ENCODE peak calls at places on chromosome 13, in five cellular contexts. R, C, N, Q and D are unnamed samples. For H3K4me1 and H3K36me3, the result is how much of the 10 kb centered on the place peaks cover.

GRCh38 chr13:30841161-30841560 is 64.9 kb upstream of the MEDAG start:
- DNase-seq in C (no peak), N (no peak), Q (no peak), R (no peak), D (no peak)

GRCh38 chr13:44906230-44906629 is 83.0 kb downstream of the NUFIP1 start:
- DNase-seq in Q (no peak), C (no peak), R (no peak), N (no peak), D (no peak)

GRCh38 chr13:40599722-40600121 is 66.7 kb downstream of the FOXO1 start:
- DNase-seq in Q (no peak), N (no peak), C (no peak), R (no peak), D (no peak)

GRCh38 chr13:76992548-76993001 is 694 bp downstream of the CLN5 start:
- DNase-seq in R (peak), N (no peak), C (peak), Q (no peak), D (no peak)

GRCh38 chr13:97142452-97142851 is 79.7 kb upstream of the MBNL2 start:
- DNase-seq in R (peak), C (no peak), Q (peak), N (peak), D (no peak)

GRCh38 chr13:67150608-67151007 is 79.5 kb downstream of the PCDH9 start:
- DNase-seq in Q (no peak), N (no peak), R (no peak), C (no peak), D (no peak)

GRCh38 chr13:33015791-33016323 is 366 bp upstream of the KL start:
- DNase-seq in Q (no peak), R (peak), C (no peak), N (peak), D (no peak)

GRCh38 chr13:79227418-79227817 is 178.6 kb downstream of the RBM26 start:
- DNase-seq in R (no peak), C (no peak), N (no peak), Q (no peak), D (no peak)

GRCh38 chr13:86932935-86933334 is 738.2 kb upstream of the SLITRK5 start:
- DNase-seq in N (no peak), Q (no peak), C (no peak), R (peak), D (no peak)

GRCh38 chr13:73228546-73228945 is 169.7 kb downstream of the KLF5 start:
- DNase-seq in N (no peak), R (no peak), Q (no peak), C (no peak), D (no peak)

GRCh38 chr13:67229438-67230242 is 496 bp downstream of the PCDH9 start:
- DNase-seq in R (peak), Q (no peak), N (no peak), C (no peak), D (no peak)

GRCh38 chr13:48201044-48201443 is 32.0 kb upstream of the ITM2B start:
- DNase-seq in C (no peak), Q (peak), R (no peak), N (no peak), D (no peak)

GRCh38 chr13:50386527-50387123 is 371.4 kb downstream of the KCNRG start:
- DNase-seq in Q (no peak), C (no peak), N (peak), R (peak), D (no peak)

GRCh38 chr13:73040968-73041580 is 17.7 kb upstream of the KLF5 start:
- DNase-seq in C (no peak), Q (peak), R (no peak), N (no peak), D (no peak)

GRCh38 chr13:54232700-54233099 is 1204.1 kb downstream of the OLFM4 start:
- DNase-seq in Q (no peak), N (no peak), R (no peak), C (no peak), D (no peak)

GRCh38 chr13:49791214-49791752 is 1.2 kb downstream of the KPNA3 start:
- DNase-seq in R (peak), Q (no peak), C (peak), N (no peak), D (peak)

GRCh38 chr13:43242040-43242439 is 218.7 kb downstream of the DNAJC15 start:
- DNase-seq in Q (no peak), R (no peak), C (no peak), N (no peak), D (no peak)

GRCh38 chr13:103573446-103573845 is 507.2 kb upstream of the SLC10A2 start:
- DNase-seq in Q (no peak), N (no peak), R (no peak), C (no peak), D (no peak)

GRCh38 chr13:109422163-109422562 is 364.2 kb downstream of the IRS2 start:
- DNase-seq in Q (no peak), R (no peak), N (no peak), C (no peak), D (no peak)

GRCh38 chr13:100464006-100464405 is 124.6 kb downstream of the GGACT start:
- DNase-seq in N (no peak), C (no peak), R (no peak), Q (no peak), D (no peak)

GRCh38 chr13:32894589-32895001 is 121.6 kb upstream of the KL start:
- DNase-seq in R (no peak), C (no peak), Q (no peak), N (no peak), D (no peak)

GRCh38 chr13:94558721-94559120 is 37.2 kb downstream of the TGDS start:
- DNase-seq in R (no peak), Q (no peak), C (no peak), N (no peak), D (no peak)

GRCh38 chr13:71879129-71879535 is 12.1 kb upstream of the DACH1 start:
- DNase-seq in Q (no peak), N (no peak), C (no peak), R (peak), D (no peak)

GRCh38 chr13:111590796-111591195 is 270.4 kb downstream of the TEX29 start:
- DNase-seq in R (no peak), Q (no peak), N (no peak), C (no peak), D (no peak)

GRCh38 chr13:46571189-46571901 is 18.4 kb downstream of the LRCH1 start:
- DNase-seq in C (no peak), Q (no peak), R (no peak), N (no peak), D (no peak)

GRCh38 chr13:110799246-110800236 is 86.0 kb downstream of the ING1 start:
- DNase-seq in C (no peak), Q (no peak), N (no peak), R (no peak), D (no peak)

GRCh38 chr13:94020833-94021232 is 458.6 kb downstream of the DCT start:
- DNase-seq in N (no peak), Q (no peak), R (no peak), C (no peak), D (no peak)

GRCh38 chr13:25943666-25944065 is 108.2 kb downstream of the SHISA2 start:
- DNase-seq in R (no peak), Q (no peak), N (no peak), C (no peak), D (no peak)

GRCh38 chr13:75738841-75739240 is 102.7 kb downstream of the LMO7 start:
- DNase-seq in R (no peak), C (no peak), N (no peak), Q (no peak), D (no peak)

GRCh38 chr13:79589605-79590511 is 108.9 kb downstream of the NDFIP2 start:
- DNase-seq in R (no peak), N (no peak), Q (no peak), C (no peak), D (no peak)

GRCh38 chr13:64471916-64472315 is 2758.2 kb downstream of the PCDH9 start:
- DNase-seq in N (no peak), C (no peak), Q (no peak), R (peak), D (no peak)

GRCh38 chr13:102654786-102655185 is 40.1 kb downstream of the METTL21C start:
- DNase-seq in R (no peak), C (no peak), Q (no peak), N (no peak), D (no peak)

GRCh38 chr13:35475131-35475959 is 1.1 kb downstream of the MAB21L1 start:
- DNase-seq in C (no peak), R (peak), N (peak), Q (no peak), D (no peak)
- H3K4me1 ChIP-seq in C (under half), R (under half), N (under half), Q (under half), D (under half)

GRCh38 chr13:20983386-20983785 is 78.0 kb downstream of the LATS2 start:
- DNase-seq in Q (no peak), N (no peak), C (no peak), R (no peak), D (no peak)
- H3K36me3 ChIP-seq in Q (under half), N (half or more), C (under half), R (under half), D (under half)

GRCh38 chr13:28349901-28350654 is 144.8 kb downstream of the FLT1 start:
- DNase-seq in N (no peak), C (no peak), R (peak), Q (no peak), D (no peak)
- H3K4me1 ChIP-seq in N (under half), C (under half), R (under half), Q (under half), D (under half)

GRCh38 chr13:113176822-113177221 is 18.4 kb downstream of the PROZ start:
- DNase-seq in C (no peak), Q (no peak), N (no peak), R (no peak), D (no peak)

GRCh38 chr13:113178070-113178895 is 19.8 kb downstream of the PROZ start:
- DNase-seq in Q (no peak), C (no peak), R (no peak), N (no peak), D (no peak)

GRCh38 chr13:113179374-113180230 is 21.2 kb downstream of the PROZ start:
- DNase-seq in N (peak), R (peak), Q (no peak), C (no peak), D (peak)

GRCh38 chr13:113176292-113176691 is 17.8 kb downstream of the PROZ start:
- DNase-seq in R (no peak), N (peak), C (peak), Q (no peak), D (peak)

GRCh38 chr13:113178896-113179167 is 20.4 kb downstream of the PROZ start:
- DNase-seq in R (no peak), N (no peak), Q (no peak), C (no peak), D (no peak)
- H3K36me3 ChIP-seq in R (under half), N (half or more), Q (under half), C (under half), D (under half)